ENCODE peak calls at places on chromosomes 2 and 18, in ten cellular contexts. E is PC-3, P is GM23248, V is mammary epithelial cell, R is astrocyte, B is IMR-90, C is H9, T is MM.1S, A is neuronal stem cell, Y is HCT116. M is an unnamed sample.
A peak's percentile ranks its signal among the peaks of the same experiment; 100 is the strongest.

GRCh38 chr2:134178109-134178877 is 75.6 kb upstream of the MGAT5 start:
- DNase-seq in E (no peak), P (peak; percentile 58), V (peak; percentile 26), R (peak; percentile 15), B (peak; percentile 11), C (no peak), T (peak; percentile 54), A (no peak), Y (no peak), M (peak; percentile 35)

GRCh38 chr2:58046335-58046584 is 346 bp upstream of the VRK2 start:
- DNase-seq in E (no peak), P (no peak), V (no peak), R (no peak), B (no peak), C (no peak), T (no peak), A (no peak), Y (no peak), M (no peak)

GRCh38 chr2:237056271-237056875 is 29.3 kb upstream of the COPS8 start:
- DNase-seq in E (no peak), P (no peak), V (no peak), R (no peak), B (no peak), C (no peak), T (no peak), A (no peak), Y (no peak), M (no peak)

GRCh38 chr2:111139637-111140317 is 19.1 kb downstream of the BCL2L11 start:
- DNase-seq in E (peak; percentile 92), P (peak; percentile 23), V (peak; percentile 54), R (no peak), B (peak; percentile 29), C (no peak), T (no peak), A (no peak), Y (no peak), M (no peak)

GRCh38 chr2:174088706-174089105 is 123.5 kb upstream of the SP3 start:
- DNase-seq in E (no peak), P (no peak), V (no peak), R (no peak), B (no peak), C (no peak), T (no peak), A (no peak), Y (no peak), M (no peak)

GRCh38 chr18:59606193-59607175 is 90.7 kb downstream of the CCBE1 start:
- DNase-seq in E (no peak), P (no peak), V (no peak), R (peak; percentile 64), B (peak; percentile 89), C (no peak), T (no peak), A (no peak), Y (no peak), M (peak; percentile 66)

GRCh38 chr2:23505984-23506380 is 121.0 kb downstream of the KLHL29 start:
- DNase-seq in E (no peak), P (peak; percentile 46), V (peak; percentile 62), R (no peak), B (peak; percentile 23), C (no peak), T (no peak), A (no peak), Y (no peak), M (no peak)

GRCh38 chr2:105744091-105744908 is 412 bp upstream of the NCK2 start:
- DNase-seq in E (peak; percentile 64), P (peak; percentile 77), V (no peak), R (no peak), B (peak; percentile 28), C (no peak), T (peak; percentile 68), A (peak; percentile 63), Y (no peak), M (peak; percentile 54)

GRCh38 chr2:8435608-8436007 is 246.2 kb upstream of the ID2 start:
- DNase-seq in E (no peak), P (peak; percentile 46), V (no peak), R (no peak), B (no peak), C (no peak), T (no peak), A (no peak), Y (no peak), M (no peak)

GRCh38 chr2:133504566-133505505 is 63.4 kb downstream of the NCKAP5 start:
- DNase-seq in E (peak; percentile 90), P (no peak), V (peak; percentile 54), R (peak; percentile 76), B (peak; percentile 51), C (no peak), T (no peak), A (no peak), Y (no peak), M (peak; percentile 80)

GRCh38 chr18:26656944-26657536 is 108.7 kb upstream of the KCTD1 start:
- DNase-seq in E (peak; percentile 68), P (peak; percentile 85), V (peak; percentile 73), R (peak; percentile 41), B (peak; percentile 36), C (peak; percentile 55), T (peak; percentile 60), A (peak; percentile 54), Y (no peak), M (peak; percentile 61)

GRCh38 chr18:76955529-76956170 is 133.3 kb downstream of the ZNF236 start:
- DNase-seq in E (no peak), P (no peak), V (no peak), R (no peak), B (no peak), C (no peak), T (no peak), A (no peak), Y (no peak), M (no peak)

GRCh38 chr18:11859282-11859797 is 8.1 kb downstream of the CHMP1B start:
- DNase-seq in E (peak; percentile 13), P (no peak), V (peak; percentile 39), R (no peak), B (no peak), C (no peak), T (no peak), A (no peak), Y (no peak), M (no peak)

GRCh38 chr18:51531496-51531895 is 334.0 kb upstream of the MEX3C start:
- DNase-seq in E (peak; percentile 65), P (no peak), V (peak; percentile 93), R (no peak), B (no peak), C (no peak), T (no peak), A (no peak), Y (no peak), M (no peak)

GRCh38 chr2:73212448-73213176 is 1.4 kb upstream of the SMYD5 start:
- DNase-seq in E (peak; percentile 76), P (peak; percentile 86), V (peak; percentile 44), R (peak; percentile 67), B (peak; percentile 87), C (peak; percentile 82), T (peak; percentile 77), A (peak; percentile 62), Y (no peak), M (peak; percentile 76)

GRCh38 chr18:8424917-8425725 is 184.1 kb upstream of the RAB12 start:
- DNase-seq in E (peak; percentile 97), P (peak; percentile 95), V (peak; percentile 92), R (peak; percentile 82), B (peak; percentile 75), C (no peak), T (no peak), A (no peak), Y (peak; percentile 34), M (peak; percentile 87)

DNA sequence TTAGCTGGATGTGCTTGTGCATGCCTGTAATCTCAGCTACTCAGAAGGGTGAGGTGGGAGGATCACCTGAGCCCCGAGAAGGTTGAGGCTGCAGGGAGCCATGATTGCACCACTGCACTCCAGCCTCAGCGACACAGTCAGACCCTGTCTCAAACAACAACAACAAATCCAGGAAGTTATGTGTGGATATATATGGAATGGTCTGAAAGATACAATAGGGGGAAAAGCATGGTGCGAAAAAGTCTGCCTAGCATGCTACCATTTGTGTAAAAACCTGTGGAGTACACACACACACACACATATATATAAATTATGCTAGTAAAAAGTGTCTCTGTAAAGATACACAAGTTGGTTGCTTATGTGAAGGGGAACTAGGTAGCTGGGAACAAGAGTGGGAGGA is 6.9 kb upstream of the HOXD1 start:
- DNase-seq in E (no peak), P (no peak), V (no peak), R (no peak), B (no peak), C (no peak), T (no peak), A (no peak), Y (no peak), M (no peak)
- H3K27me3 ChIP-seq in E (peaks cover 10% of the 10 kb centered on the region), P (no peaks in the 10 kb centered on the region), V (peaks cover 35% of the 10 kb centered on the region), R (peaks cover 46% of the 10 kb centered on the region), B (peaks cover 49% of the 10 kb centered on the region), C (peaks cover 85% of the 10 kb centered on the region), T (no peaks in the 10 kb centered on the region), A (peaks cover 95% of the 10 kb centered on the region), Y (no peaks in the 10 kb centered on the region), M (peaks cover 26% of the 10 kb centered on the region)

DNA sequence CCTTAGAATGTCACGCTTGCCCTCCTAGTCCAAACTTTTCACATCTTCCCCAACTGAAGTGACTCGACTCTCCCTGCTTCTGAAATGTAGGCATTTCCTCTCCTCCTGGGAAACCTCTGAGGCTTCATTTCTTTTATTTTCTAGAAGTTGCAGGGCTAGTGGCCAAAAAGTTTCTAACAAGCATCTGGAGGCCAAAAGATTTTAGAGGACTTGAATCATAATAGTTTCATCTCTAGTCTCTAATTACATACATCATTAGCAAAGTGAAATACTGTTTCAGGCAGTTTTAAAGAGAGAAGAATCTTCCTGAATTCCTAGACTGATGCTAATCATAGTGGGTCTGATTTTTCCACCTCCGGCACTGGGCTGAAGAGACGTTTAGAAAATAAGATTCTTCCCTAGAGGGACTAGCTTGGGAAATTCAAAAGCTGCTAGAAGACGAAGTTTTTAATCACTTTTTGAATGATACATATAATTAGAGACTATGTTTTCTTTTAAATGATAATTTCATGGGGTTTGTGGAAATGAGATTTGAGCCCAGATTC is 52.6 kb downstream of the CCDC68 start:
- DNase-seq in E (no peak), P (peak; percentile 57), V (no peak), R (peak; percentile 53), B (peak; percentile 8), C (no peak), T (no peak), A (no peak), Y (no peak), M (no peak)
- H2AFZ ChIP-seq in E (no peak overlapping the region), P (peak overlapping the region; percentile 11), V (no peak overlapping the region), R (no peak overlapping the region), B (no peak overlapping the region), C (no peak overlapping the region), T (no peak overlapping the region), A (no peak overlapping the region), Y (no peak overlapping the region), M (no peak overlapping the region)

DNA sequence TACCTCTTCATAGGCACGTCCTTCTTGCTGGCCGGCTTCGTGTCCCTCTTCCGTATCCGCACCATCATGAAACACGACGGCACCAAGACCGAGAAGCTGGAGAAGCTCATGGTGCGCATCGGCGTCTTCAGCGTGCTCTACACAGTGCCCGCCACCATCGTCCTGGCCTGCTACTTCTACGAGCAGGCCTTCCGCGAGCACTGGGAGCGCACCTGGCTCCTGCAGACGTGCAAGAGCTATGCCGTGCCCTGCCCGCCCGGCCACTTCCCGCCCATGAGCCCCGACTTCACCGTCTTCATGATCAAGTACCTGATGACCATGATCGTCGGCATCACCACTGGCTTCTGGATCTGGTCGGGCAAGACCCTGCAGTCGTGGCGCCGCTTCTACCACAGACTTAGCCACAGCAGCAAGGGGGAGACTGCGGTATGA is 2.3 kb downstream of the FZD7 start:
- DNase-seq in E (no peak), P (no peak), V (peak; percentile 52), R (peak; percentile 37), B (peak; percentile 41), C (no peak), T (no peak), A (peak; percentile 48), Y (no peak), M (peak; percentile 56)
- H3K9ac ChIP-seq in E (no peak overlapping the region), P (no peak overlapping the region), V (peak overlapping the region; percentile 19), R (peak overlapping the region; percentile 80), B (peak overlapping the region; percentile 94), C (peak overlapping the region; percentile 93), T (no peak overlapping the region), A (peak overlapping the region; percentile 99), Y (no peak overlapping the region), M (no peak overlapping the region)

GRCh38 chr2:229376866-229377265 is 105.8 kb upstream of the PID1 start:
- DNase-seq in E (peak; percentile 65), P (peak; percentile 28), V (peak; percentile 73), R (peak; percentile 32), B (no peak), C (no peak), T (no peak), A (no peak), Y (no peak), M (peak; percentile 53)
- H3K27me3 ChIP-seq in E (no peaks in the 10 kb centered on the region), P (no peaks in the 10 kb centered on the region), V (no peaks in the 10 kb centered on the region), R (no peaks in the 10 kb centered on the region), B (no peaks in the 10 kb centered on the region), C (no peaks in the 10 kb centered on the region), T (no peaks in the 10 kb centered on the region), A (no peaks in the 10 kb centered on the region), Y (no peaks in the 10 kb centered on the region), M (no peaks in the 10 kb centered on the region)